ENCODE peak calls at places on chromosomes 12 and 14, in five cellular contexts. K is lower lobe of right lung, J is lung, R is mesenchymal stem cell, O is ovary. W is an unnamed sample. For H3K36me3, the result is how much of the 10 kb centered on the place peaks cover.

GRCh38 chr12:52390739-52391617 is 5.5 kb upstream of the KRT84 start:
- DNase-seq in K (no peak), R (peak), O (no peak), J (no peak), W (no peak)

GRCh38 chr12:46788247-46788887 is 37.4 kb downstream of the SLC38A4 start:
- DNase-seq in R (peak), K (no peak), J (no peak), O (no peak), W (no peak)

GRCh38 chr14:55877942-55878341 is 240.3 kb upstream of the PELI2 start:
- DNase-seq in J (no peak), R (no peak), K (no peak), O (no peak), W (no peak)

GRCh38 chr12:89160716-89161123 is 191.6 kb downstream of the DUSP6 start:
- DNase-seq in O (no peak), J (peak), R (peak), K (peak), W (no peak)

GRCh38 chr12:107178776-107179175 is 85.4 kb upstream of the CRY1 start:
- DNase-seq in O (no peak), J (no peak), R (no peak), K (no peak), W (no peak)

GRCh38 chr12:45712319-45712718 is 17.2 kb upstream of the ARID2 start:
- DNase-seq in K (no peak), O (no peak), J (no peak), R (no peak), W (no peak)

GRCh38 chr14:98195256-98195655 is 1076.7 kb downstream of the BCL11B start:
- DNase-seq in R (no peak), O (no peak), J (no peak), K (no peak), W (no peak)

GRCh38 chr12:30878034-30878433 is 48.5 kb upstream of the TSPAN11 start:
- DNase-seq in J (no peak), O (no peak), K (no peak), R (no peak), W (no peak)

GRCh38 chr12:75889214-75889613 is 142.4 kb downstream of the PHLDA1 start:
- DNase-seq in K (no peak), R (peak), O (no peak), J (no peak), W (no peak)

GRCh38 chr14:85572021-85572420 is 42.1 kb downstream of the FLRT2 start:
- DNase-seq in J (no peak), K (no peak), O (no peak), R (peak), W (no peak)

GRCh38 chr14:45212231-45212630 is 40.8 kb downstream of the MIS18BP1 start:
- DNase-seq in K (no peak), R (no peak), J (no peak), O (no peak), W (no peak)

GRCh38 chr12:29316772-29317171 is 64.2 kb downstream of the ERGIC2 start:
- DNase-seq in J (no peak), K (no peak), R (peak), O (no peak), W (no peak)

GRCh38 chr12:1474567-1475153 is 119.7 kb downstream of the FBXL14 start:
- DNase-seq in R (peak), K (no peak), J (no peak), O (no peak), W (peak)

GRCh38 chr12:48973531-48973930 is 2.0 kb upstream of the WNT10B start:
- DNase-seq in O (no peak), R (no peak), K (peak), J (no peak), W (no peak)

GRCh38 chr12:92342574-92342973 is 196.9 kb upstream of the BTG1 start:
- DNase-seq in J (no peak), O (no peak), R (no peak), K (no peak), W (no peak)

GRCh38 chr14:100665518-100666032 is 61.1 kb upstream of the DLK1 start:
- DNase-seq in O (peak), R (no peak), J (no peak), K (no peak), W (no peak)

GRCh38 chr12:100715976-100716657 is 78.5 kb upstream of the ANO4 start:
- DNase-seq in R (no peak), K (no peak), O (no peak), J (no peak), W (no peak)

GRCh38 chr12:75655233-75655879 is 143.9 kb upstream of the KRR1 start:
- DNase-seq in R (no peak), O (no peak), K (no peak), J (no peak), W (no peak)

GRCh38 chr14:24246765-24247212 is 4.4 kb upstream of the TINF2 start:
- DNase-seq in R (peak), J (no peak), K (no peak), O (no peak), W (no peak)

GRCh38 chr12:72270246-72270645 is 1.9 kb upstream of the TRHDE start:
- DNase-seq in J (no peak), R (no peak), O (no peak), K (no peak), W (no peak)

GRCh38 chr12:39368891-39369290 is 74.0 kb downstream of the KIF21A start:
- DNase-seq in R (no peak), O (no peak), J (no peak), K (no peak), W (no peak)

GRCh38 chr12:5154091-5154490 is 110.4 kb downstream of the KCNA5 start:
- DNase-seq in J (no peak), O (no peak), R (no peak), K (no peak), W (no peak)

GRCh38 chr12:120737557-120738251 is 12.1 kb downstream of the ACADS start:
- DNase-seq in K (no peak), J (no peak), R (peak), O (no peak), W (no peak)

GRCh38 chr14:52402812-52403526 is 88.9 kb downstream of the PTGER2 start:
- DNase-seq in K (no peak), R (no peak), O (no peak), J (no peak), W (no peak)

GRCh38 chr12:12214635-12215131 is 52.2 kb downstream of the LRP6 start:
- DNase-seq in J (no peak), R (peak), O (no peak), K (no peak), W (no peak)

GRCh38 chr14:70180718-70181117 is 8.0 kb downstream of the SLC8A3 start:
- DNase-seq in O (no peak), J (no peak), K (no peak), R (no peak), W (no peak)

GRCh38 chr12:120013659-120014380 is 24.8 kb downstream of the BICDL1 start:
- DNase-seq in K (no peak), O (no peak), J (no peak), R (no peak), W (peak)

GRCh38 chr12:4153343-4153892 is 120.1 kb upstream of the CCND2 start:
- DNase-seq in O (no peak), K (no peak), R (no peak), J (no peak), W (no peak)

GRCh38 chr14:103074699-103075341 is 9.2 kb upstream of the LBHD2 start:
- DNase-seq in J (peak), R (no peak), K (peak), O (peak), W (no peak)

GRCh38 chr14:49879683-49880204 is 13.1 kb upstream of the ARF6 start:
- DNase-seq in R (peak), J (no peak), O (no peak), K (peak), W (no peak)

GRCh38 chr12:89708793-89709156 is at the start of gene ATP2B1:
- DNase-seq in J (peak), R (peak), O (peak), K (peak), W (no peak)

GRCh38 chr14:49545716-49546115 is 40.5 kb downstream of the RPS29 start:
- DNase-seq in O (no peak), J (no peak), K (no peak), R (no peak), W (no peak)

GRCh38 chr14:63901434-63902085 is 48.8 kb downstream of the SYNE2 start:
- DNase-seq in K (no peak), O (no peak), J (no peak), R (peak), W (no peak)

GRCh38 chr12:93946542-93947150 is 201.7 kb upstream of the PLXNC1 start:
- DNase-seq in O (no peak), J (no peak), R (no peak), K (no peak), W (no peak)

GRCh38 chr12:52052471-52053186 is 1.4 kb downstream of the NR4A1 start:
- DNase-seq in J (no peak), K (no peak), O (peak), R (no peak), W (no peak)

GRCh38 chr14:57182760-57183503 is 85.8 kb downstream of the EXOC5 start:
- DNase-seq in O (peak), K (no peak), J (no peak), R (peak), W (no peak)

GRCh38 chr14:50055461-50056228 is 60.7 kb downstream of the VCPKMT start:
- DNase-seq in J (no peak), O (no peak), R (no peak), K (no peak), W (no peak)

GRCh38 chr14:80323266-80323665 is 112.0 kb upstream of the DIO2 start:
- DNase-seq in R (no peak), O (no peak), J (no peak), K (no peak), W (no peak)

GRCh38 chr14:93012516-93013367 is 89.8 kb downstream of the CHGA start:
- DNase-seq in K (no peak), R (no peak), O (no peak), J (no peak), W (no peak)

GRCh38 chr12:57823908-57824640 is 5.5 kb upstream of the AVIL start:
- DNase-seq in R (no peak), O (no peak), K (no peak), J (no peak), W (no peak)
- H3K36me3 ChIP-seq in R (half or more), O (under half), K (half or more), J (under half), W (under half)

GRCh38 chr12:56212360-56212759 is 9.4 kb downstream of the RNF41 start:
- DNase-seq in J (no peak), O (no peak), K (no peak), R (no peak), W (no peak)
- H3K36me3 ChIP-seq in J (under half), O (under half), K (half or more), R (half or more), W (under half)

GRCh38 chr12:109488051-109488665 is 10.7 kb downstream of the UBE3B start:
- DNase-seq in O (no peak), K (no peak), J (no peak), R (no peak), W (no peak)

GRCh38 chr12:109489016-109489954 is 11.9 kb downstream of the UBE3B start:
- DNase-seq in O (no peak), R (no peak), K (no peak), J (no peak), W (no peak)

GRCh38 chr12:109492371-109492770 is 14.9 kb downstream of the UBE3B start:
- DNase-seq in R (no peak), O (no peak), K (no peak), J (no peak), W (no peak)

GRCh38 chr12:109491671-109492070 is 14.2 kb downstream of the UBE3B start:
- DNase-seq in O (no peak), K (no peak), R (no peak), J (no peak), W (no peak)

DNA sequence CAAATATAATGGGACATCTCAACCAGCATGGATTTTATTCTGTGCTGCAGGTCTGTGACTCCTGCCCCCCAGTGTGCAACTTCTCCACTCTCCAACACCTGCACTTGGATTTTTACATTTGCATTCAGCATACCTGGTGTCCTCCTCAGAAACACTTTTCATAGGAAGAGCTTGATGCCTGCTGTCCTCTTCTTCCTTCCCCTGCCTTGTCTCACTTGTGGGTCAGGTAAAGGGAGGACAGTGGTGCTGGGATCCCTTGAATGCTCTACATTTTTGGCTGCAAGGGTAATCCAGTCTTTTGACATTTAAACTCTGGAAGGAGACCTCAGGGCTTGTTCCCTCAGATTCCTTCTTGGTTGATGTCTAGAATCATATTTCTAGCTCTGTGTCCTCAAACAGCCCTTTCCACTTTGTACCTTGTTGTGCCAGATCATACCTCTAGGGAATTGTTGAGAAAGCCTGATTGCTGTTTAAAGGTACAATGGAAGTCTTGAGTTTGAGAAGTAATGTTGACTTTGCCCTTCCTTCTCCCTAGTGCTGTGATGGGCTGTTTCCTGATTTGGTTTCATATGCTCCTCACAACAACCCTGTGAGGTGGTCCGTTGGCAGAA is 12.6 kb downstream of the UBE3B start:
- DNase-seq in R (no peak), O (no peak), J (no peak), K (no peak), W (no peak)
- H3K36me3 ChIP-seq in R (half or more), O (under half), J (half or more), K (half or more), W (under half)

GRCh38 chr12:2652401-2653081 is 142.2 kb upstream of the FKBP4 start:
- DNase-seq in R (no peak), O (no peak), K (no peak), J (no peak), W (no peak)
- H3K36me3 ChIP-seq in R (under half), O (under half), K (under half), J (under half), W (under half)

DNA sequence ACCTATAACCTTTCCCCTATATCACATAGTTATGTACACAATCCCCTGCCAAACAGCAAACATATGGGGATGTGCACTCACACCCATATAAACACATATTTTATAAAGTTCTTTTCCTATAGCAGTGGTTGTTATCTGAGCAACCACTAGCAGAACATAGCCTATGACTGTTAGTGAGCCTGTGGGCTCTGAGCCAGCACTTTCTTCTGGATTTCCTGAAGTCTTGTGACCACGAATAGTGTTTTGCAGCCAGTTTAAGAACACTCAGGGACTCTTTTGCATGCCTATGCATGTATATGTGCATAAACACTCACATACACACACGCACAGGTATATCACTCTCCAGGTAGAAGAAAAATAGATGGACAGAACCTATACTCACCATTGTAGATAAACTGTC is 17.1 kb downstream of the TESPA1 start:
- DNase-seq in O (no peak), K (no peak), R (no peak), J (no peak), W (no peak)
- H3K36me3 ChIP-seq in O (under half), K (under half), R (under half), J (under half), W (under half)

W was measured in Panc1.